ENCODE peak calls at places on chromosomes 13 and 19, in five cellular contexts. Z, B, M, K and T are unnamed samples.

GRCh38 chr19:38223119-38223523 is 901 bp downstream of the DPF1 start:
- DNase-seq in B (no peak), K (no peak), Z (no peak), M (no peak), T (no peak)

GRCh38 chr13:68234278-68234677 is 1004.1 kb upstream of the PCDH9 start:
- DNase-seq in K (no peak), Z (no peak), B (no peak), M (no peak), T (no peak)

GRCh38 chr13:89930861-89931260 is 1416.6 kb upstream of the MIR17HG start:
- DNase-seq in K (no peak), M (no peak), B (no peak), Z (no peak), T (no peak)

GRCh38 chr19:40803857-40804782 is 5.1 kb downstream of the EGLN2 start:
- DNase-seq in M (no peak), Z (no peak), K (no peak), B (no peak), T (no peak)

GRCh38 chr13:59690857-59691500 is 472.7 kb downstream of the DIAPH3 start:
- DNase-seq in M (no peak), B (no peak), Z (no peak), K (no peak), T (no peak)

GRCh38 chr13:107275945-107276614 is 708.1 kb upstream of the ARGLU1 start:
- DNase-seq in M (no peak), Z (no peak), B (no peak), K (no peak), T (no peak)

GRCh38 chr13:112053744-112054615 is 13.0 kb upstream of the SOX1 start:
- DNase-seq in K (no peak), Z (no peak), M (no peak), B (no peak), T (no peak)

GRCh38 chr13:112143753-112144615 is 77.0 kb downstream of the SOX1 start:
- DNase-seq in B (no peak), Z (no peak), K (no peak), M (no peak), T (no peak)

GRCh38 chr13:81487151-81487550 is 1146.2 kb upstream of the SPRY2 start:
- DNase-seq in K (no peak), Z (no peak), M (no peak), B (no peak), T (no peak)

GRCh38 chr13:85582890-85583289 is 216.3 kb downstream of the SLITRK6 start:
- DNase-seq in B (no peak), Z (no peak), M (no peak), K (no peak), T (no peak)

GRCh38 chr19:15249560-15249874 is 17.3 kb upstream of the EPHX3 start:
- DNase-seq in K (no peak), Z (no peak), M (no peak), B (no peak), T (no peak)

GRCh38 chr19:34193439-34193838 is 21.1 kb downstream of the LSM14A start:
- DNase-seq in M (no peak), K (no peak), B (no peak), Z (no peak), T (no peak)

GRCh38 chr13:47081850-47082249 is 185.0 kb upstream of the HTR2A start:
- DNase-seq in K (no peak), B (no peak), M (no peak), Z (no peak), T (no peak)

GRCh38 chr19:9128171-9128570 is 1.4 kb upstream of the OR7G3 start:
- DNase-seq in M (no peak), K (no peak), Z (no peak), B (no peak), T (no peak)

GRCh38 chr19:1496714-1497577 is 6.0 kb downstream of the REEP6 start:
- DNase-seq in M (no peak), K (no peak), B (no peak), Z (no peak), T (no peak)

GRCh38 chr13:41577437-41577836 is 120.1 kb downstream of the RGCC start:
- DNase-seq in Z (no peak), M (no peak), B (no peak), K (no peak), T (no peak)

GRCh38 chr13:102869948-102870676 is 24.3 kb downstream of the ERCC5 start:
- DNase-seq in Z (no peak), M (no peak), K (no peak), B (no peak), T (no peak)

GRCh38 chr19:47991191-47991808 is 670 bp downstream of the BSPH1 start:
- DNase-seq in M (no peak), K (no peak), B (no peak), Z (no peak), T (no peak)

GRCh38 chr19:23908165-23908564 is 6.5 kb upstream of the ZNF726 start:
- DNase-seq in B (no peak), Z (no peak), M (no peak), K (no peak), T (no peak)

GRCh38 chr19:13613447-13613846 is 107.2 kb upstream of the CACNA1A start:
- DNase-seq in B (no peak), Z (no peak), M (no peak), K (no peak), T (no peak)

GRCh38 chr19:17330546-17331253 is 4.0 kb downstream of the ANO8 start:
- DNase-seq in B (no peak), K (no peak), M (no peak), Z (no peak), T (no peak)

GRCh38 chr13:21341637-21342422 is 117.3 kb downstream of the ZDHHC20 start:
- DNase-seq in Z (no peak), K (no peak), M (no peak), B (no peak), T (no peak)

GRCh38 chr19:13842294-13843103 is 34.4 kb upstream of the NANOS3 start:
- DNase-seq in Z (no peak), K (no peak), B (no peak), M (no peak), T (no peak)

GRCh38 chr19:54206831-54207177 is 6.1 kb downstream of the RPS9 start:
- DNase-seq in B (no peak), K (no peak), Z (no peak), M (no peak), T (no peak)

GRCh38 chr19:55644842-55645511 is 1.5 kb downstream of the ZNF581 start:
- DNase-seq in M (no peak), K (no peak), Z (no peak), B (no peak), T (no peak)